ENCODE peak calls at places on chromosomes 11 and 22, in seven cellular contexts. A, D, U, O, F, N and B are unnamed samples.

GRCh38 chr11:61297341-61297740 is 2.2 kb upstream of the VWCE start:
- DNase-seq in D (no peak), F (no peak), A (no peak), N (no peak), U (no peak), O (no peak), B (no peak)

GRCh38 chr11:19735512-19735911 is 22.9 kb downstream of the NAV2 start:
- DNase-seq in D (no peak), U (peak), F (no peak), A (no peak), N (no peak), O (no peak), B (no peak)

GRCh38 chr11:45982656-45983470 is 60.4 kb downstream of the LARGE2 start:
- DNase-seq in O (no peak), A (peak), N (peak), F (peak), D (peak), U (peak), B (no peak)

GRCh38 chr11:550746-551085 is 9.8 kb downstream of the LMNTD2 start:
- DNase-seq in A (no peak), O (no peak), U (no peak), D (no peak), F (no peak), N (no peak), B (no peak)

GRCh38 chr11:112831969-112832368 is 129.3 kb upstream of the NCAM1 start:
- DNase-seq in D (no peak), F (no peak), N (no peak), A (no peak), U (no peak), O (no peak), B (no peak)

GRCh38 chr11:18493310-18493709 is 33.4 kb downstream of the TSG101 start:
- DNase-seq in U (no peak), D (no peak), F (no peak), O (no peak), N (no peak), A (no peak), B (no peak)

GRCh38 chr11:66973956-66974585 is 1.0 kb upstream of the C11orf86 start:
- DNase-seq in U (no peak), F (no peak), N (peak), A (no peak), D (no peak), O (peak), B (no peak)

GRCh38 chr11:65439331-65440181 is 17.0 kb downstream of the NEAT1 start:
- DNase-seq in F (peak), U (no peak), D (no peak), N (no peak), O (no peak), A (no peak), B (no peak)

GRCh38 chr22:30402036-30402759 is 5.4 kb downstream of the SEC14L2 start:
- DNase-seq in O (no peak), A (no peak), U (no peak), D (no peak), F (no peak), N (no peak), B (no peak)

GRCh38 chr11:125061237-125061636 is 1.9 kb upstream of the SLC37A2 start:
- DNase-seq in A (no peak), U (no peak), F (no peak), O (no peak), N (no peak), D (no peak), B (no peak)

GRCh38 chr22:49774046-49774445 is 53.6 kb downstream of the BRD1 start:
- DNase-seq in A (no peak), D (no peak), F (no peak), O (no peak), N (no peak), U (no peak), B (no peak)

GRCh38 chr11:43687120-43687791 is 6.7 kb downstream of the HSD17B12 start:
- DNase-seq in A (peak), U (no peak), D (no peak), O (no peak), F (peak), N (no peak), B (no peak)

GRCh38 chr22:11253000-11253511 is 4274.9 kb upstream of the OR11H1 start:
- DNase-seq in D (no peak), O (no peak), N (no peak), U (no peak), A (no peak), F (no peak), B (no peak)

GRCh38 chr11:103532133-103532788 is 423.0 kb downstream of the DYNC2H1 start:
- DNase-seq in D (no peak), O (no peak), F (peak), N (peak), U (no peak), A (peak), B (peak)

GRCh38 chr22:22840778-22841177 is 46.8 kb upstream of the IGLL5 start:
- DNase-seq in O (peak), F (no peak), U (no peak), A (no peak), D (no peak), N (no peak), B (no peak)

GRCh38 chr22:42515896-42516295 is 3.7 kb downstream of the RRP7A start:
- DNase-seq in D (no peak), A (no peak), U (no peak), N (no peak), F (no peak), O (no peak), B (no peak)

GRCh38 chr11:134882141-134882540 is 470.1 kb upstream of the B3GAT1 start:
- DNase-seq in A (no peak), F (no peak), U (no peak), N (no peak), D (no peak), O (no peak), B (no peak)

GRCh38 chr11:124870430-124870829 is 5.2 kb downstream of the ROBO3 start:
- DNase-seq in N (no peak), U (no peak), D (no peak), F (no peak), O (no peak), A (no peak), B (no peak)

GRCh38 chr11:70319694-70320093 is 49.2 kb downstream of the PPFIA1 start:
- DNase-seq in U (no peak), A (no peak), D (no peak), F (peak), O (no peak), N (no peak), B (no peak)

GRCh38 chr11:24264868-24265267 is 232.0 kb upstream of the LUZP2 start:
- DNase-seq in O (no peak), A (no peak), D (no peak), U (no peak), N (no peak), F (no peak), B (no peak)

GRCh38 chr22:20233351-20234313 is 34.5 kb downstream of the RTN4R start:
- DNase-seq in N (no peak), U (no peak), D (no peak), F (no peak), O (no peak), A (no peak), B (no peak)

GRCh38 chr11:33329705-33330329 is 72.6 kb downstream of the HIPK3 start:
- DNase-seq in O (peak), D (no peak), N (peak), A (peak), F (peak), U (peak), B (no peak)

GRCh38 chr22:39896313-39896996 is 2.9 kb upstream of the ENTHD1 start:
- DNase-seq in A (no peak), D (no peak), F (no peak), U (no peak), N (no peak), O (no peak), B (no peak)

GRCh38 chr11:2090172-2091111 is 48.7 kb downstream of the IGF2 start:
- DNase-seq in A (no peak), F (no peak), N (no peak), U (no peak), D (no peak), O (no peak), B (no peak)

GRCh38 chr11:63595296-63595695 is 18.9 kb downstream of the PLAAT3 start:
- DNase-seq in A (no peak), N (no peak), D (no peak), F (no peak), U (no peak), O (no peak), B (no peak)

GRCh38 chr11:134984421-134984820 is 572.4 kb upstream of the B3GAT1 start:
- DNase-seq in U (no peak), A (no peak), N (no peak), F (no peak), D (no peak), O (no peak), B (no peak)

GRCh38 chr11:106697058-106697457 is 321.2 kb downstream of the GUCY1A2 start:
- DNase-seq in F (no peak), U (no peak), A (peak), D (no peak), O (no peak), N (peak), B (peak)

GRCh38 chr11:65932558-65932919 is 12.7 kb upstream of the TSGA10IP start:
- DNase-seq in A (no peak), N (peak), O (peak), F (no peak), D (no peak), U (no peak), B (no peak)

GRCh38 chr11:113906038-113906437 is 1.4 kb downstream of the HTR3B start:
- DNase-seq in A (no peak), U (no peak), D (no peak), O (peak), N (no peak), F (no peak), B (no peak)

GRCh38 chr22:36612458-36612857 is 83.5 kb upstream of the EIF3D start:
- DNase-seq in U (no peak), N (peak), O (no peak), F (no peak), A (no peak), D (no peak), B (peak)

GRCh38 chr11:3022300-3022967 is 30.3 kb upstream of the NAP1L4 start:
- DNase-seq in O (peak), N (peak), F (no peak), U (no peak), A (peak), D (no peak), B (peak)

GRCh38 chr22:35568751-35569725 is 28.4 kb downstream of the RASD2 start:
- DNase-seq in N (peak), O (no peak), D (no peak), A (no peak), U (no peak), F (no peak), B (peak)

GRCh38 chr22:42473484-42474193 is 41.4 kb upstream of the NFAM1 start:
- DNase-seq in A (peak), O (peak), D (no peak), F (peak), N (peak), U (peak), B (no peak)

GRCh38 chr22:50269573-50270301 is 443 bp downstream of the MAPK11 start:
- DNase-seq in O (peak), F (peak), D (peak), N (no peak), A (no peak), U (no peak), B (no peak)